ENCODE peak calls at places on chromosomes 13 and 19, in six cellular contexts. One of them, this sample, is unnamed.

GRCh38 chr13:60019119-60019993 is 144.4 kb downstream of the DIAPH3 start:
- DNase-seq in adrenal gland: no peak
- DNase-seq in CD8-positive, alpha-beta memory T cell: no peak
- DNase-seq in BE2C: no peak
- DNase-seq in left kidney: no peak
- DNase-seq in activated T-helper 2 cell treated with anti-CD3 and anti-CD28 coated beads, Interferon-gamma antibody, Interleukin-2, Interleukin-4, amounts not matched to agents 10 μg/mL and 5 μg/mL and 100 μg/mL, durations not matched to agents 14 hours and 24 hours and 36 hours: no peak
- DNase-seq in this sample: no peak

GRCh38 chr19:1680976-1681375 is 28.6 kb upstream of the TCF3 start:
- DNase-seq in adrenal gland: no peak
- DNase-seq in CD8-positive, alpha-beta memory T cell: no peak
- DNase-seq in BE2C: no peak
- DNase-seq in left kidney: no peak
- DNase-seq in activated T-helper 2 cell treated with anti-CD3 and anti-CD28 coated beads, Interferon-gamma antibody, Interleukin-2, Interleukin-4, amounts not matched to agents 10 μg/mL and 5 μg/mL and 100 μg/mL, durations not matched to agents 14 hours and 24 hours and 36 hours: no peak
- DNase-seq in this sample: no peak

GRCh38 chr13:46113596-46113995 is 8.8 kb upstream of the CPB2 start:
- DNase-seq in adrenal gland: no peak
- DNase-seq in CD8-positive, alpha-beta memory T cell: no peak
- DNase-seq in BE2C: no peak
- DNase-seq in left kidney: no peak
- DNase-seq in activated T-helper 2 cell treated with anti-CD3 and anti-CD28 coated beads, Interferon-gamma antibody, Interleukin-2, Interleukin-4, amounts not matched to agents 10 μg/mL and 5 μg/mL and 100 μg/mL, durations not matched to agents 14 hours and 24 hours and 36 hours: no peak
- DNase-seq in this sample: no peak

GRCh38 chr13:35210234-35210633 is 266.3 kb downstream of the MAB21L1 start:
- DNase-seq in adrenal gland: no peak
- DNase-seq in CD8-positive, alpha-beta memory T cell: no peak
- DNase-seq in BE2C: no peak
- DNase-seq in left kidney: no peak
- DNase-seq in activated T-helper 2 cell treated with anti-CD3 and anti-CD28 coated beads, Interferon-gamma antibody, Interleukin-2, Interleukin-4, amounts not matched to agents 10 μg/mL and 5 μg/mL and 100 μg/mL, durations not matched to agents 14 hours and 24 hours and 36 hours: no peak
- DNase-seq in this sample: no peak

GRCh38 chr13:45534604-45535003 is 69.9 kb downstream of the COG3 start:
- DNase-seq in adrenal gland: no peak
- DNase-seq in CD8-positive, alpha-beta memory T cell: no peak
- DNase-seq in BE2C: no peak
- DNase-seq in left kidney: no peak
- DNase-seq in activated T-helper 2 cell treated with anti-CD3 and anti-CD28 coated beads, Interferon-gamma antibody, Interleukin-2, Interleukin-4, amounts not matched to agents 10 μg/mL and 5 μg/mL and 100 μg/mL, durations not matched to agents 14 hours and 24 hours and 36 hours: no peak
- DNase-seq in this sample: no peak

GRCh38 chr19:47228168-47228936 is 2.6 kb downstream of the BBC3 start:
- DNase-seq in adrenal gland: peak
- DNase-seq in CD8-positive, alpha-beta memory T cell: peak
- DNase-seq in BE2C: peak
- DNase-seq in left kidney: peak
- DNase-seq in activated T-helper 2 cell treated with anti-CD3 and anti-CD28 coated beads, Interferon-gamma antibody, Interleukin-2, Interleukin-4, amounts not matched to agents 10 μg/mL and 5 μg/mL and 100 μg/mL, durations not matched to agents 14 hours and 24 hours and 36 hours: peak
- DNase-seq in this sample: peak

GRCh38 chr13:40433577-40433976 is 232.9 kb downstream of the FOXO1 start:
- DNase-seq in adrenal gland: no peak
- DNase-seq in CD8-positive, alpha-beta memory T cell: peak
- DNase-seq in BE2C: no peak
- DNase-seq in left kidney: no peak
- DNase-seq in activated T-helper 2 cell treated with anti-CD3 and anti-CD28 coated beads, Interferon-gamma antibody, Interleukin-2, Interleukin-4, amounts not matched to agents 10 μg/mL and 5 μg/mL and 100 μg/mL, durations not matched to agents 14 hours and 24 hours and 36 hours: no peak
- DNase-seq in this sample: no peak

GRCh38 chr13:27601771-27602170 is 18.6 kb downstream of the LNX2 start:
- DNase-seq in adrenal gland: no peak
- DNase-seq in CD8-positive, alpha-beta memory T cell: no peak
- DNase-seq in BE2C: no peak
- DNase-seq in left kidney: no peak
- DNase-seq in activated T-helper 2 cell treated with anti-CD3 and anti-CD28 coated beads, Interferon-gamma antibody, Interleukin-2, Interleukin-4, amounts not matched to agents 10 μg/mL and 5 μg/mL and 100 μg/mL, durations not matched to agents 14 hours and 24 hours and 36 hours: no peak
- DNase-seq in this sample: no peak

GRCh38 chr19:3351702-3352447 is 14.5 kb upstream of the NFIC start:
- DNase-seq in adrenal gland: no peak
- DNase-seq in CD8-positive, alpha-beta memory T cell: no peak
- DNase-seq in BE2C: no peak
- DNase-seq in left kidney: no peak
- DNase-seq in activated T-helper 2 cell treated with anti-CD3 and anti-CD28 coated beads, Interferon-gamma antibody, Interleukin-2, Interleukin-4, amounts not matched to agents 10 μg/mL and 5 μg/mL and 100 μg/mL, durations not matched to agents 14 hours and 24 hours and 36 hours: no peak
- DNase-seq in this sample: no peak

GRCh38 chr13:104980571-104980970 is 1554.9 kb downstream of the EFNB2 start:
- DNase-seq in adrenal gland: no peak
- DNase-seq in CD8-positive, alpha-beta memory T cell: no peak
- DNase-seq in BE2C: no peak
- DNase-seq in left kidney: no peak
- DNase-seq in activated T-helper 2 cell treated with anti-CD3 and anti-CD28 coated beads, Interferon-gamma antibody, Interleukin-2, Interleukin-4, amounts not matched to agents 10 μg/mL and 5 μg/mL and 100 μg/mL, durations not matched to agents 14 hours and 24 hours and 36 hours: no peak
- DNase-seq in this sample: no peak

GRCh38 chr19:39157275-39157996 is 31.9 kb downstream of the PAK4 start:
- DNase-seq in adrenal gland: no peak
- DNase-seq in CD8-positive, alpha-beta memory T cell: no peak
- DNase-seq in BE2C: no peak
- DNase-seq in left kidney: no peak
- DNase-seq in activated T-helper 2 cell treated with anti-CD3 and anti-CD28 coated beads, Interferon-gamma antibody, Interleukin-2, Interleukin-4, amounts not matched to agents 10 μg/mL and 5 μg/mL and 100 μg/mL, durations not matched to agents 14 hours and 24 hours and 36 hours: no peak
- DNase-seq in this sample: no peak

GRCh38 chr13:77313923-77314322 is 13.0 kb downstream of the MYCBP2 start:
- DNase-seq in adrenal gland: no peak
- DNase-seq in CD8-positive, alpha-beta memory T cell: no peak
- DNase-seq in BE2C: no peak
- DNase-seq in left kidney: no peak
- DNase-seq in activated T-helper 2 cell treated with anti-CD3 and anti-CD28 coated beads, Interferon-gamma antibody, Interleukin-2, Interleukin-4, amounts not matched to agents 10 μg/mL and 5 μg/mL and 100 μg/mL, durations not matched to agents 14 hours and 24 hours and 36 hours: no peak
- DNase-seq in this sample: no peak

GRCh38 chr19:11420894-11421606 is 1.9 kb upstream of the RGL3 start:
- DNase-seq in adrenal gland: peak
- DNase-seq in CD8-positive, alpha-beta memory T cell: no peak
- DNase-seq in BE2C: no peak
- DNase-seq in left kidney: peak
- DNase-seq in activated T-helper 2 cell treated with anti-CD3 and anti-CD28 coated beads, Interferon-gamma antibody, Interleukin-2, Interleukin-4, amounts not matched to agents 10 μg/mL and 5 μg/mL and 100 μg/mL, durations not matched to agents 14 hours and 24 hours and 36 hours: no peak
- DNase-seq in this sample: no peak

GRCh38 chr13:30415430-30416030 is 6.8 kb upstream of the UBE2L5 start:
- DNase-seq in adrenal gland: no peak
- DNase-seq in CD8-positive, alpha-beta memory T cell: no peak
- DNase-seq in BE2C: no peak
- DNase-seq in left kidney: no peak
- DNase-seq in activated T-helper 2 cell treated with anti-CD3 and anti-CD28 coated beads, Interferon-gamma antibody, Interleukin-2, Interleukin-4, amounts not matched to agents 10 μg/mL and 5 μg/mL and 100 μg/mL, durations not matched to agents 14 hours and 24 hours and 36 hours: no peak
- DNase-seq in this sample: no peak